ENCODE peak calls at places on chromosomes 2 and 18, in four cellular contexts. One of them, this sample, is unnamed.

GRCh38 chr2:144848404-144848803 is 328.5 kb upstream of the ZEB2 start:
- DNase-seq in nephron progenitor cell: no peak
- DNase-seq in breast epithelium: no peak
- DNase-seq in T-helper 9 cell: no peak
- DNase-seq in this sample: no peak

GRCh38 chr2:28802975-28803429 is 7.6 kb upstream of the SPDYA start:
- DNase-seq in nephron progenitor cell: no peak
- DNase-seq in breast epithelium: no peak
- DNase-seq in T-helper 9 cell: no peak
- DNase-seq in this sample: no peak

GRCh38 chr2:31137211-31138036 is 816 bp downstream of the GALNT14 start:
- DNase-seq in nephron progenitor cell: peak; percentile 54
- DNase-seq in T-helper 9 cell: no peak
- DNase-seq in breast epithelium: no peak
- DNase-seq in this sample: no peak

GRCh38 chr2:18387479-18388206 is 172.8 kb downstream of the RDH14 start:
- DNase-seq in nephron progenitor cell: peak; percentile 88
- DNase-seq in breast epithelium: peak; percentile 71
- DNase-seq in T-helper 9 cell: peak; percentile 46
- DNase-seq in this sample: peak; percentile 63

GRCh38 chr2:57453929-57454328 is 592.7 kb upstream of the VRK2 start:
- DNase-seq in T-helper 9 cell: no peak
- DNase-seq in breast epithelium: no peak
- DNase-seq in nephron progenitor cell: no peak
- DNase-seq in this sample: no peak

GRCh38 chr2:3257166-3257565 is 120.5 kb downstream of the EIPR1 start:
- DNase-seq in nephron progenitor cell: no peak
- DNase-seq in T-helper 9 cell: no peak
- DNase-seq in breast epithelium: no peak
- DNase-seq in this sample: no peak

GRCh38 chr2:9710311-9710710 is 79.5 kb upstream of the YWHAQ start:
- DNase-seq in breast epithelium: no peak
- DNase-seq in nephron progenitor cell: no peak
- DNase-seq in T-helper 9 cell: no peak
- DNase-seq in this sample: no peak

GRCh38 chr2:120446236-120447121 is 100.5 kb downstream of the INHBB start:
- DNase-seq in T-helper 9 cell: no peak
- DNase-seq in nephron progenitor cell: no peak
- DNase-seq in breast epithelium: no peak
- DNase-seq in this sample: no peak

GRCh38 chr2:230762317-230762896 is 49.8 kb downstream of the CAB39 start:
- DNase-seq in breast epithelium: no peak
- DNase-seq in nephron progenitor cell: peak; percentile 12
- DNase-seq in T-helper 9 cell: peak; percentile 2
- DNase-seq in this sample: no peak

GRCh38 chr18:58754544-58755068 is 83.3 kb downstream of the MALT1 start:
- DNase-seq in breast epithelium: no peak
- DNase-seq in T-helper 9 cell: no peak
- DNase-seq in nephron progenitor cell: no peak
- DNase-seq in this sample: no peak

GRCh38 chr2:213296270-213296669 is 12.0 kb downstream of the SPAG16 start:
- DNase-seq in T-helper 9 cell: no peak
- DNase-seq in nephron progenitor cell: no peak
- DNase-seq in breast epithelium: no peak
- DNase-seq in this sample: no peak

GRCh38 chr2:25597881-25598280 is 75.5 kb downstream of the DTNB start:
- DNase-seq in nephron progenitor cell: no peak
- DNase-seq in breast epithelium: no peak
- DNase-seq in T-helper 9 cell: no peak
- DNase-seq in this sample: no peak

GRCh38 chr2:239024226-239024625 is 176.3 kb downstream of the TWIST2 start:
- DNase-seq in T-helper 9 cell: no peak
- DNase-seq in nephron progenitor cell: no peak
- DNase-seq in breast epithelium: no peak
- DNase-seq in this sample: no peak